ENCODE peak calls at places on chromosomes 12 and 14, in six cellular contexts. H is K562, T is GM12878, D is HepG2, I is GM12892, X is H1. K is an unnamed sample.

GRCh38 chr12:110590806-110591326 is 7.7 kb upstream of the PPTC7 start:
- DNase-seq in H (no peak), T (peak), D (peak), I (no peak), X (no peak), K (no peak)

GRCh38 chr12:116640320-116640719 is 81.1 kb downstream of the MAP1LC3B2 start:
- DNase-seq in H (no peak), T (no peak), D (no peak), I (no peak), X (no peak), K (no peak)

GRCh38 chr12:51884676-51885229 is 3.1 kb upstream of the ANKRD33 start:
- DNase-seq in H (peak), T (no peak), D (peak), I (no peak), X (no peak), K (no peak)

GRCh38 chr12:49028666-49029275 is 10.2 kb upstream of the PRKAG1 start:
- DNase-seq in H (no peak), T (no peak), D (no peak), I (no peak), X (no peak), K (peak)

GRCh38 chr12:10197879-10198278 is 14.8 kb upstream of the GABARAPL1 start:
- DNase-seq in H (no peak), T (no peak), D (no peak), I (no peak), X (no peak), K (no peak)

GRCh38 chr14:92960706-92961566 is 38.0 kb downstream of the CHGA start:
- DNase-seq in H (no peak), T (no peak), D (no peak), I (no peak), X (no peak), K (no peak)

GRCh38 chr12:56385873-56386272 is 23.2 kb upstream of the APOF start:
- DNase-seq in H (no peak), T (no peak), D (no peak), I (no peak), X (no peak), K (no peak)

GRCh38 chr14:105890474-105891220 is 364.3 kb downstream of the TMEM121 start:
- DNase-seq in H (peak), T (no peak), D (no peak), I (no peak), X (no peak), K (no peak)

GRCh38 chr14:95527392-95528002 is 7.4 kb upstream of the GLRX5 start:
- DNase-seq in H (no peak), T (no peak), D (peak), I (no peak), X (no peak), K (no peak)

GRCh38 chr12:124567035-124567672 is at the start of gene NCOR2:
- DNase-seq in H (peak), T (no peak), D (no peak), I (peak), X (no peak), K (peak)

GRCh38 chr12:45612044-45612794 is 117.3 kb upstream of the ARID2 start:
- DNase-seq in H (no peak), T (no peak), D (no peak), I (no peak), X (no peak), K (no peak)

GRCh38 chr12:91778091-91778819 is 367.4 kb downstream of the BTG1 start:
- DNase-seq in H (no peak), T (peak), D (no peak), I (no peak), X (no peak), K (no peak)

GRCh38 chr12:65623507-65623906 is 200.8 kb upstream of the HMGA2 start:
- DNase-seq in H (no peak), T (no peak), D (no peak), I (no peak), X (no peak), K (no peak)

GRCh38 chr12:87127272-87127671 is 871.1 kb upstream of the MGAT4C start:
- DNase-seq in H (no peak), T (no peak), D (no peak), I (no peak), X (no peak), K (no peak)

GRCh38 chr12:4477133-4477532 is 31.5 kb upstream of the FGF6 start:
- DNase-seq in H (no peak), T (no peak), D (no peak), I (no peak), X (no peak), K (no peak)

GRCh38 chr14:32265584-32265983 is 62.5 kb upstream of the RNU6-8 start:
- DNase-seq in H (no peak), T (no peak), D (no peak), I (no peak), X (no peak), K (no peak)

GRCh38 chr12:84128117-84128991 is 784.2 kb downstream of the SLC6A15 start:
- DNase-seq in H (no peak), T (no peak), D (no peak), I (no peak), X (no peak), K (no peak)

GRCh38 chr14:39229222-39229543 is 4.5 kb upstream of the MIA2 start:
- DNase-seq in H (no peak), T (no peak), D (no peak), I (no peak), X (no peak), K (no peak)

GRCh38 chr12:530308-530707 is 70.6 kb downstream of the B4GALNT3 start:
- DNase-seq in H (no peak), T (no peak), D (no peak), I (no peak), X (no peak), K (no peak)

GRCh38 chr12:109880049-109880931 is at the start of gene GLTP:
- DNase-seq in H (peak), T (no peak), D (peak), I (peak), X (peak), K (peak)

GRCh38 chr12:51318846-51319570 is 5.0 kb downstream of the BIN2 start:
- DNase-seq in H (no peak), T (peak), D (no peak), I (no peak), X (no peak), K (no peak)

GRCh38 chr14:23237772-23238594 is at the start of gene RNF212B:
- DNase-seq in H (peak), T (no peak), D (peak), I (peak), X (peak), K (peak)

GRCh38 chr14:91220581-91221000 is 23.9 kb downstream of the GPR68 start:
- DNase-seq in H (no peak), T (no peak), D (no peak), I (no peak), X (no peak), K (no peak)

GRCh38 chr14:105193916-105194782 is 13.0 kb upstream of the NUDT14 start:
- DNase-seq in H (no peak), T (no peak), D (no peak), I (no peak), X (no peak), K (no peak)

GRCh38 chr12:66836623-66837310 is 157.9 kb upstream of the GRIP1 start:
- DNase-seq in H (no peak), T (no peak), D (no peak), I (no peak), X (no peak), K (no peak)

GRCh38 chr14:91380610-91381371 is 36.8 kb downstream of the CCDC88C start:
- DNase-seq in H (no peak), T (no peak), D (no peak), I (no peak), X (no peak), K (no peak)

GRCh38 chr12:54404061-54405004 is 14.7 kb downstream of the ITGA5 start:
- DNase-seq in H (peak), T (no peak), D (peak), I (no peak), X (peak), K (no peak)

GRCh38 chr12:89700191-89700810 is 8.3 kb downstream of the ATP2B1 start:
- DNase-seq in H (no peak), T (no peak), D (no peak), I (no peak), X (no peak), K (no peak)

GRCh38 chr12:23950011-23950774 is 723 bp upstream of the SOX5 start:
- DNase-seq in H (no peak), T (no peak), D (peak), I (no peak), X (no peak), K (no peak)

GRCh38 chr12:52851787-52852186 is 3.0 kb upstream of the KRT78 start:
- DNase-seq in H (no peak), T (no peak), D (no peak), I (no peak), X (no peak), K (no peak)

GRCh38 chr12:116015525-116015924 is 262.0 kb downstream of the MED13L start:
- DNase-seq in H (no peak), T (no peak), D (peak), I (no peak), X (no peak), K (no peak)

GRCh38 chr14:75282166-75282547 is 3.5 kb downstream of the FOS start:
- DNase-seq in H (no peak), T (no peak), D (no peak), I (no peak), X (no peak), K (no peak)

GRCh38 chr14:73757876-73758391 is 43.8 kb upstream of the PNMA1 start:
- DNase-seq in H (no peak), T (no peak), D (no peak), I (no peak), X (no peak), K (no peak)

GRCh38 chr12:69555461-69555860 is 29.8 kb upstream of the CCT2 start:
- DNase-seq in H (no peak), T (no peak), D (no peak), I (no peak), X (no peak), K (no peak)

GRCh38 chr12:32820376-32820931 is 64.8 kb upstream of the YARS2 start:
- DNase-seq in H (no peak), T (no peak), D (no peak), I (no peak), X (no peak), K (no peak)

GRCh38 chr12:53071591-53072551 is 7.3 kb downstream of the SPRYD3 start:
- DNase-seq in H (peak), T (no peak), D (no peak), I (no peak), X (no peak), K (no peak)

GRCh38 chr12:127162307-127162706 is 1104.7 kb upstream of the TMEM132C start:
- DNase-seq in H (peak), T (no peak), D (no peak), I (no peak), X (no peak), K (no peak)

GRCh38 chr12:127165567-127166392 is 1101.2 kb upstream of the TMEM132C start:
- DNase-seq in H (peak), T (no peak), D (peak), I (no peak), X (peak), K (peak)

GRCh38 chr12:127161466-127161865 is 1105.5 kb upstream of the TMEM132C start:
- DNase-seq in H (no peak), T (no peak), D (no peak), I (no peak), X (no peak), K (no peak)

GRCh38 chr12:127158385-127159061 is 1108.4 kb upstream of the TMEM132C start:
- DNase-seq in H (no peak), T (no peak), D (no peak), I (no peak), X (no peak), K (no peak)

DNA sequence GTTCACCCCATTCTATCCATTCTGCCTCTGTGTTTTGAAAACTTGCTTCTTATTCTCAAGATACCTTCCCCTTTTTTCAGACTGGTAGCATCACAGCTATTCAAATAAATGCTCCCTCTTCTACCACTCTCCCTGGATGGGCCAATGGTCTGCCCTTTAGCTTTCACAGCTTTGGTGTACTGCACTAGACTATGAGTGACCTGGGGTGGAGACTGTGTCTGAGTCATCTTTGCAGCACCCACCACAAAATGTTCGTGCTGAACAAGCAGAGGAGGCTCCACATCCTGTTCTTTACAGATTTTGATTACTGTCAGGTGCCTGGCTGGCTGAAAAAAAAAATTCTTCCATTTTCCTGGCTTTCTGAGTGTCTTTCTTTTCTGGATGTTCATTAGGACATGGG is 1104.1 kb upstream of the TMEM132C start:
- DNase-seq in H (peak), T (peak), D (no peak), I (no peak), X (no peak), K (peak)
- TF ChIP-seq TAF1 in H (no peak), T (no peak), D (no peak), I (no peak), X (no peak), K (no peak)

GRCh38 chr12:47980779-47981495 is 17.5 kb downstream of the TMEM106C start:
- DNase-seq in H (no peak), T (no peak), D (no peak), I (no peak), X (no peak), K (no peak)
- TF ChIP-seq POLR2A in H (no peak), T (no peak), D (no peak), I (no peak), X (no peak), K (no peak)

DNA sequence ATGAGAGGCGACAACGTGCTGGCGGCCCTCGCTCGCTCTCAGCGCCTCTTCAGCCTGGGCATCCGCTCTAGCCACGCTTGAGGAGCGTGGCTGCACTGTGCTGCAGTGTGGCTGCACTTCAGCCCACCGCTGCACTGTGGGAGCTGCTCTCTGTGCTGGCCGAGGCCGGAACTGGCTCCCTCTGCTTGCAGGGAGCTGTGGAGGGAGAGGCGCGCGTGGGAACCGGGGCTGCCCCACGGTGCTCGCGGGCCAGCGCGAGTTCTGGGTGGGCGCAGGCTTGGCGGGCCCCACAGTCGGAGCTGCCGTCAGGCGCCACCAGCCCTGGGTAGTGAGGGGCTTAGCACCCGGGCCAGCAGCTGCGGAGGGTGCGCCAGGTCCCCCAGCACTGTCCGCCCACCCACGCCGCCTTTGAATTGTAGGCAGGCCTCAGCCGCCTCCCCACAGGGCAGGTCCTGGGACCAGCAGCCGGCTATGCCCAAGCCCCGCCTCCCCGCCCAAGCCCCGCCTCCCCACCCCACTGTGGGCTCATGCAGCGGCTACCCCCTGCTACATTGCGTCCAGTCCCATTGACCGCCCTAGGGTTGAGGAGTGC is 974.2 kb downstream of the FSCB start:
- DNase-seq in H (no peak), T (no peak), D (no peak), I (no peak), X (no peak), K (no peak)
- TF ChIP-seq TAF1 in H (no peak), T (no peak), D (no peak), I (no peak), X (no peak), K (no peak)

GRCh38 chr14:56199976-56200577 is 81.9 kb downstream of the PELI2 start:
- DNase-seq in H (no peak), T (peak), D (no peak), I (no peak), X (no peak), K (no peak)

GRCh38 chr14:56202256-56202655 is 84.0 kb downstream of the PELI2 start:
- DNase-seq in H (no peak), T (no peak), D (no peak), I (no peak), X (no peak), K (no peak)

GRCh38 chr14:56197150-56197549 is 78.9 kb downstream of the PELI2 start:
- DNase-seq in H (no peak), T (no peak), D (no peak), I (no peak), X (no peak), K (no peak)

GRCh38 chr14:56198438-56198837 is 80.2 kb downstream of the PELI2 start:
- DNase-seq in H (no peak), T (no peak), D (no peak), I (no peak), X (no peak), K (no peak)

DNA sequence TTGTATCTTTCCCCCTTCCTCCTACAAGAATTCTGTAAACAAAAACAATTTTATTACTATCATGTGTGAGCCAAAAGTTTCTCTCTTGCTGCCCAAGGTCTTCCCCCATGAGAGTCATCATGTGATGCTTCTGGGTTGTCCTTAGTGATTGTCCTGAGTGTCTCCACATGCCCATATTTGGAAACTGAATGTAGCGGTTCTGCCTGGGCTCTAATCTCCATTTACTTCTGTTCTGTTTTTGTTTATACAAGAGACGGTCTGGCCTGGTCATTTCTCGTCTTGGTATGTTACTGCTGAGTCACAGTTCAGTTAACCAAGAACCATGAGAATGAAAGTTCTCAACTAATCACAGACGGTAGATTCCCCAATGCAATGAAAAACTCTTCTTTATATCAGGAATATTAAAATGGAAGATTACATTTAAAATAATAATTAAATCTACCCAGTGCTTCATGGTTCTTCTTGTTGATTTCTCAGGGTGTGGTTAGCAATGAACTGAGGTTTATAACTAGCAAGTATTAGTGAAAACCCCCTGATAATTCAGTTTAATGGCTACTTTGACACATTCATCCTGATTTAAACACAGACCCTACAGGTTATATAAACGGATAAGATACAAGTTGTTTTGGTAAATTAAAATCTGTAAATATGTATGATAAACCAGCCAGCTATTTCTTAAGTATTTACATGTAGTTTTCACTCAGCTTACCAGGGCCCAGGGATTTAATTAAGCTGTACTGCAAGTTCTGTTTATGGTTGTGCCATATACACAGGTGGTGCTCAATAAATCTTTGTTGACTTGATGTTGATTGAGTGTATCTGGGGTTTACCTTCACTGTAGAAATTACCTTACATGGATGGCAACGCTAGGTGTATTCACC is 81.1 kb downstream of the PELI2 start:
- DNase-seq in H (peak), T (peak), D (no peak), I (no peak), X (no peak), K (no peak)
- TF ChIP-seq POLR2A in H (no peak), T (no peak), D (no peak), I (no peak), X (no peak), K (no peak)

DNA sequence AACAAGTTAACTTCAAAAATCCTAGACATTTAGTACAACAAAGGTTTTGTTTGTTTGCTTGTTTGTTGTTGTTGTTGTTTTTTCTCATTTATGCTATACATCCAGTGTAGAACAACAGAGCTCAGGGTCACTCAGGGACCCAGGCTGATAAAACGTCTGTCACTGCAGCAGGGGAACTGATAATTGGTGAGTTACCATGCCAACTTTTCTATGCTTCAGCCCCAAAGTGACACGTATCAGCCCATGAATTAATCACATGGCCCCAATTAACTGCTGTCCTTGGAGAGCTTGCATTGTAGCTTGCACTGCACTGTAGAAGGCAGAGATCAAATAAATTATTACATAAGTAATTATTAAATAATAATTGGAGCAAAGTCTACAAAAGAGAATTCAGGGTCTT is 144.6 kb downstream of the SUDS3 start:
- DNase-seq in H (no peak), T (no peak), D (no peak), I (no peak), X (no peak), K (no peak)
- TF ChIP-seq TAF1 in H (no peak), T (no peak), D (no peak), I (no peak), X (no peak), K (no peak)

DNA sequence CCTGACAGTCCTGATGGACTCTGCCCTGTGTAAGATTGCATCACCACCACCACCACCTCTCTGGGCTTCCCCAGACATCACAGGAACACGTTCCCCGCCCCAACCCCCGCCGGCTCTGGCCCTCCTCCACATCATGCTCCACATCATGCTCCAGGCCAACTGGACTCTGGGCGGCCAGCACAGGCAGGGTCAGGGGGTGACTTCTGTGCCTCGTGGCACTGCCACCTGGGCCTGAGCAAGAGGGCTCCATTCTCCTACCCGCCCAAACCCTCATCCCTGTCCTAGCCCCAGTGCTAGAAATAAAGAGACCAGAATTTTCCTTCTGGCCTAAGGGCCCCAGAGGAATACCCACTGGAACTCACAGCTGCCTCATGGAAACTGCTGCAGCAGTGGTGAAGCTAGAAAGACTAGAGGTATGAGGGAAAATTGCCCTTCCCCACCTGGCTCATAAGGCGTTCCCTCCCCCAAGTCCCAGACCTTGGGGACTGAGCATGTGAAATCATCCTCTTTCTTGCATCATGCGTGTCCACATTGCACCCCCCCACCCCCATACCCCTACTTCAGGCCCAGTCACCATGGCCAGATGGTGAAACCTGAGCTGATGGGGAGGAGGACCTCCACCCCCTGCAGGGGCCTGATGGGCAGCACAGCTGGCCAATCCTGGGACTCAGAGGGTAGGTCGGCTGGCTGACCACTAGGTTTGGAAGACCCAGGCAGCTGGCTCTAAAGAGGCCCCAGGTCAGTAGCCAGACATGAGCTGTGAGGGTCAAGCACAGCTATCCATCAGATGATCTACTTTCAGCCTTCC is at the start of gene INHBE:
- DNase-seq in H (peak), T (no peak), D (peak), I (no peak), X (peak), K (no peak)
- TF ChIP-seq POLR2A in H (peak), T (no peak), D (peak), I (no peak), X (no peak), K (no peak)

K was measured in GM12891.